ENCODE peak calls at places on chromosome 1, in six cellular contexts. E is GM12892, K is posterior vena cava, H is HFFc6, X is fibroblast of lung, W is amniotic epithelial cell. Q is an unnamed sample.

GRCh38 chr1:199089393-199090122 is 450.7 kb downstream of the PTPRC start:
- DNase-seq in K (no peak), E (peak; percentile 13), X (no peak), W (no peak), H (no peak), Q (no peak)

GRCh38 chr1:114803001-114803400 is 22.5 kb upstream of the SIKE1 start:
- DNase-seq in K (no peak), X (no peak), W (peak; percentile 6), H (no peak), E (no peak), Q (no peak)

GRCh38 chr1:3775498-3776230 is 3.1 kb downstream of the SMIM1 start:
- DNase-seq in H (no peak), E (peak; percentile 85), X (peak; percentile 71), W (peak; percentile 86), K (no peak), Q (no peak)

GRCh38 chr1:184465489-184466146 is 78.8 kb downstream of the C1orf21 start:
- DNase-seq in E (no peak), H (no peak), X (no peak), W (no peak), K (no peak), Q (peak; percentile 60)

GRCh38 chr1:213231795-213232231 is 180.8 kb downstream of the RPS6KC1 start:
- DNase-seq in X (peak; percentile 2), E (no peak), W (no peak), K (no peak), H (peak; percentile 78), Q (no peak)

GRCh38 chr1:68904472-68904871 is 407.6 kb upstream of the DEPDC1 start:
- DNase-seq in H (no peak), X (peak; percentile 4), K (no peak), E (no peak), W (no peak), Q (peak; percentile 92)

GRCh38 chr1:114367810-114368209 is 143.2 kb downstream of the TRIM33 start:
- DNase-seq in X (no peak), E (no peak), W (no peak), K (no peak), H (no peak), Q (no peak)

GRCh38 chr1:56409112-56409691 is 170.2 kb downstream of the PLPP3 start:
- DNase-seq in E (peak; percentile 21), W (no peak), H (no peak), X (no peak), K (no peak), Q (peak; percentile 39)

GRCh38 chr1:6329392-6329791 is 64.2 kb downstream of the ACOT7 start:
- DNase-seq in W (peak; percentile 21), K (no peak), H (no peak), X (peak; percentile 50), E (no peak), Q (no peak)

GRCh38 chr1:112309499-112309898 is 86.5 kb upstream of the CTTNBP2NL start:
- DNase-seq in X (no peak), K (no peak), W (no peak), E (no peak), H (no peak), Q (no peak)

GRCh38 chr1:36763771-36764170 is 270.5 kb downstream of the GRIK3 start:
- DNase-seq in E (no peak), H (no peak), K (peak; percentile 57), W (no peak), X (no peak), Q (no peak)

GRCh38 chr1:96236156-96236739 is 485.3 kb upstream of the PTBP2 start:
- DNase-seq in W (peak; percentile 71), X (peak; percentile 85), K (no peak), E (no peak), H (peak; percentile 55), Q (peak; percentile 16)

GRCh38 chr1:87706779-87707228 is 378.1 kb downstream of the LMO4 start:
- DNase-seq in W (peak; percentile 25), X (no peak), K (no peak), E (no peak), H (peak; percentile 37), Q (no peak)

GRCh38 chr1:84299536-84300260 is 1.8 kb upstream of the SAMD13 start:
- DNase-seq in W (no peak), X (peak; percentile 27), E (no peak), K (no peak), H (no peak), Q (no peak)

GRCh38 chr1:169483500-169483966 is 2.2 kb downstream of the SLC19A2 start:
- DNase-seq in W (peak; percentile 67), H (no peak), E (no peak), K (no peak), X (peak; percentile 89), Q (peak; percentile 7)

GRCh38 chr1:37255111-37255795 is 219.1 kb upstream of the ZC3H12A start:
- DNase-seq in E (no peak), X (no peak), K (no peak), W (no peak), H (no peak), Q (no peak)

GRCh38 chr1:14415396-14415795 is 183.1 kb upstream of the KAZN start:
- DNase-seq in E (no peak), W (no peak), H (no peak), K (no peak), X (no peak), Q (no peak)

GRCh38 chr1:228963795-228964177 is 228.5 kb downstream of the RHOU start:
- DNase-seq in H (no peak), X (no peak), K (no peak), E (no peak), W (no peak), Q (no peak)

GRCh38 chr1:224896130-224896781 is 33.2 kb upstream of the DNAH14 start:
- DNase-seq in W (no peak), K (no peak), H (no peak), X (no peak), E (no peak), Q (no peak)

GRCh38 chr1:61240878-61241277 is 158.5 kb downstream of the NFIA start:
- DNase-seq in K (no peak), W (no peak), E (no peak), X (no peak), H (no peak), Q (no peak)

GRCh38 chr1:233614173-233614742 is 352 bp downstream of the KCNK1 start:
- DNase-seq in H (no peak), W (peak; percentile 16), X (peak; percentile 32), E (peak; percentile 44), K (no peak), Q (peak; percentile 80)

GRCh38 chr1:197356723-197357533 is 88.9 kb downstream of the CRB1 start:
- DNase-seq in X (peak; percentile 69), K (no peak), E (no peak), H (peak; percentile 56), W (peak; percentile 53), Q (peak; percentile 47)

GRCh38 chr1:151457911-151458882 is 1.1 kb downstream of the POGZ start:
- DNase-seq in W (peak; percentile 86), H (peak; percentile 90), K (peak; percentile 90), X (peak; percentile 93), E (peak; percentile 57), Q (peak; percentile 60)

GRCh38 chr1:183002797-183003594 is 20.2 kb upstream of the LAMC1 start:
- DNase-seq in X (peak; percentile 80), H (no peak), W (peak; percentile 66), E (no peak), K (no peak), Q (no peak)